ENCODE peak calls at places on chromosomes 5 and 9, in six cellular contexts. One of them, this sample, is unnamed.

GRCh38 chr5:172840077-172840777 is 6.2 kb downstream of the ERGIC1 start:
- DNase-seq in stomach: no peak
- DNase-seq in uterus: no peak
- DNase-seq in mucosa of descending colon: no peak
- DNase-seq in upper lobe of left lung: no peak
- DNase-seq in lung: no peak
- DNase-seq in this sample: no peak

GRCh38 chr9:22683393-22684075 is 236.9 kb downstream of the DMRTA1 start:
- DNase-seq in upper lobe of left lung: no peak
- DNase-seq in uterus: no peak
- DNase-seq in lung: no peak
- DNase-seq in mucosa of descending colon: no peak
- DNase-seq in stomach: no peak
- DNase-seq in this sample: no peak

GRCh38 chr5:170572453-170572852 is 68.6 kb downstream of the KCNIP1 start:
- DNase-seq in stomach: no peak
- DNase-seq in upper lobe of left lung: no peak
- DNase-seq in uterus: no peak
- DNase-seq in mucosa of descending colon: no peak
- DNase-seq in lung: no peak
- DNase-seq in this sample: no peak

GRCh38 chr5:3625626-3626025 is 30.0 kb downstream of the IRX1 start:
- DNase-seq in lung: no peak
- DNase-seq in stomach: no peak
- DNase-seq in uterus: no peak
- DNase-seq in mucosa of descending colon: no peak
- DNase-seq in upper lobe of left lung: no peak
- DNase-seq in this sample: no peak

GRCh38 chr9:129014611-129015010 is 13.5 kb downstream of the SH3GLB2 start:
- DNase-seq in stomach: no peak
- DNase-seq in lung: no peak
- DNase-seq in upper lobe of left lung: no peak
- DNase-seq in uterus: no peak
- DNase-seq in mucosa of descending colon: no peak
- DNase-seq in this sample: no peak

GRCh38 chr9:35688558-35689350 is 971 bp downstream of the TPM2 start:
- DNase-seq in lung: no peak
- DNase-seq in uterus: no peak
- DNase-seq in upper lobe of left lung: no peak
- DNase-seq in mucosa of descending colon: peak; percentile 35
- DNase-seq in stomach: no peak
- DNase-seq in this sample: no peak

GRCh38 chr5:112146323-112146848 is 272.7 kb downstream of the EPB41L4A start:
- DNase-seq in uterus: peak; percentile 41
- DNase-seq in lung: no peak
- DNase-seq in stomach: no peak
- DNase-seq in mucosa of descending colon: no peak
- DNase-seq in upper lobe of left lung: no peak
- DNase-seq in this sample: no peak

GRCh38 chr5:33074548-33074947 is 363.4 kb downstream of the NPR3 start:
- DNase-seq in uterus: no peak
- DNase-seq in upper lobe of left lung: no peak
- DNase-seq in mucosa of descending colon: no peak
- DNase-seq in stomach: no peak
- DNase-seq in lung: no peak
- DNase-seq in this sample: no peak

GRCh38 chr9:73149371-73150067 is 2.1 kb upstream of the ANXA1 start:
- DNase-seq in mucosa of descending colon: no peak
- DNase-seq in stomach: no peak
- DNase-seq in uterus: no peak
- DNase-seq in lung: no peak
- DNase-seq in upper lobe of left lung: no peak
- DNase-seq in this sample: no peak

GRCh38 chr5:138542120-138542955 is 698 bp downstream of the ETF1 start:
- DNase-seq in stomach: peak; percentile 27
- DNase-seq in lung: peak; percentile 32
- DNase-seq in uterus: no peak
- DNase-seq in mucosa of descending colon: no peak
- DNase-seq in upper lobe of left lung: peak; percentile 22
- DNase-seq in this sample: no peak

GRCh38 chr9:68560131-68560844 is 19.6 kb upstream of the TMEM252 start:
- DNase-seq in lung: peak; percentile 55
- DNase-seq in stomach: peak; percentile 37
- DNase-seq in mucosa of descending colon: peak; percentile 54
- DNase-seq in upper lobe of left lung: peak; percentile 78
- DNase-seq in uterus: peak; percentile 62
- DNase-seq in this sample: peak; percentile 57

GRCh38 chr5:165227515-165227914 is 1722.1 kb downstream of the MAT2B start:
- DNase-seq in upper lobe of left lung: no peak
- DNase-seq in mucosa of descending colon: no peak
- DNase-seq in lung: no peak
- DNase-seq in stomach: peak; percentile 26
- DNase-seq in uterus: no peak
- DNase-seq in this sample: no peak

GRCh38 chr5:113271015-113271414 is 163.8 kb downstream of the TSSK1B start:
- DNase-seq in uterus: no peak
- DNase-seq in lung: no peak
- DNase-seq in mucosa of descending colon: no peak
- DNase-seq in upper lobe of left lung: no peak
- DNase-seq in stomach: no peak
- DNase-seq in this sample: no peak

GRCh38 chr5:122311400-122311887 is 593 bp upstream of the SNCAIP start:
- DNase-seq in lung: no peak
- DNase-seq in mucosa of descending colon: no peak
- DNase-seq in upper lobe of left lung: no peak
- DNase-seq in stomach: no peak
- DNase-seq in uterus: peak; percentile 31
- DNase-seq in this sample: no peak

GRCh38 chr9:26746357-26747072 is 146.1 kb downstream of the CAAP1 start:
- DNase-seq in stomach: no peak
- DNase-seq in mucosa of descending colon: no peak
- DNase-seq in upper lobe of left lung: peak; percentile 21
- DNase-seq in uterus: no peak
- DNase-seq in lung: no peak
- DNase-seq in this sample: no peak

GRCh38 chr5:82234880-82235279 is 43.3 kb downstream of the RPS23 start:
- DNase-seq in uterus: no peak
- DNase-seq in stomach: no peak
- DNase-seq in lung: no peak
- DNase-seq in mucosa of descending colon: no peak
- DNase-seq in upper lobe of left lung: no peak
- DNase-seq in this sample: no peak

GRCh38 chr5:154375331-154376008 is 70.3 kb upstream of the SAP30L start:
- DNase-seq in uterus: no peak
- DNase-seq in stomach: no peak
- DNase-seq in upper lobe of left lung: no peak
- DNase-seq in lung: no peak
- DNase-seq in mucosa of descending colon: no peak
- DNase-seq in this sample: no peak

GRCh38 chr5:175340180-175340579 is 103.8 kb downstream of the DRD1 start:
- DNase-seq in lung: no peak
- DNase-seq in stomach: no peak
- DNase-seq in upper lobe of left lung: no peak
- DNase-seq in mucosa of descending colon: no peak
- DNase-seq in uterus: no peak
- DNase-seq in this sample: no peak

GRCh38 chr5:145906401-145906800 is 30.0 kb upstream of the SH3RF2 start:
- DNase-seq in uterus: no peak
- DNase-seq in lung: no peak
- DNase-seq in stomach: no peak
- DNase-seq in mucosa of descending colon: no peak
- DNase-seq in upper lobe of left lung: no peak
- DNase-seq in this sample: no peak

GRCh38 chr9:92647671-92648446 is 22.1 kb downstream of the IPPK start:
- DNase-seq in lung: no peak
- DNase-seq in mucosa of descending colon: no peak
- DNase-seq in upper lobe of left lung: no peak
- DNase-seq in stomach: peak; percentile 20
- DNase-seq in uterus: peak; percentile 9
- DNase-seq in this sample: no peak

GRCh38 chr5:172953776-172954189 is 5.4 kb upstream of the RPL26L1 start:
- DNase-seq in uterus: no peak
- DNase-seq in upper lobe of left lung: no peak
- DNase-seq in stomach: no peak
- DNase-seq in mucosa of descending colon: no peak
- DNase-seq in lung: no peak
- DNase-seq in this sample: no peak

GRCh38 chr5:149240354-149240998 is 31.2 kb upstream of the AFAP1L1 start:
- DNase-seq in upper lobe of left lung: peak; percentile 45
- DNase-seq in stomach: peak; percentile 39
- DNase-seq in uterus: peak; percentile 19
- DNase-seq in lung: peak; percentile 46
- DNase-seq in mucosa of descending colon: peak; percentile 83
- DNase-seq in this sample: peak; percentile 52

GRCh38 chr5:65832603-65833228 is 93.7 kb upstream of the ERBIN start:
- DNase-seq in lung: no peak
- DNase-seq in mucosa of descending colon: no peak
- DNase-seq in stomach: no peak
- DNase-seq in uterus: no peak
- DNase-seq in upper lobe of left lung: no peak
- DNase-seq in this sample: no peak

DNA sequence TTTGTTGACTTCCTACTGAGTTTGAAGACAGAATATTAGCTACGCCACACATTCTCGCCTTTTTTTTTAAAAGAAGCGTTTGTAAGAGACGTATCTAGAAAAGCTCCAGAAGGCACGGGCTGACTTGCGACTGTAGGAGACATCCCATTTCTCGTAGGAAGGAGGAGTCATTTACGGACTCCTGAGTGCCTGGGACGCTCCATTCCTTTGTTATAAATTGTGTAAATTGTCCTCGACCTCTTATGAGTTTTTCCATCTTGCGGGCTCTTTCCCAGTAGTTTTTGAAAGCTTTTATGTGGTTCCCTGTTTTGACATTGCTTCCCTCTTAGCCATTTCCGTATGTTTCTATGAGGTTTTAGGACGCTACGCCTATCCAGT is 1.0 kb downstream of the RABL6 start:
- DNase-seq in upper lobe of left lung: no peak
- DNase-seq in stomach: no peak
- DNase-seq in lung: no peak
- DNase-seq in uterus: no peak
- DNase-seq in mucosa of descending colon: no peak
- DNase-seq in this sample: no peak
- H3K4me1 ChIP-seq in upper lobe of left lung: peaks cover 58% of the 10 kb centered on the region
- H3K4me1 ChIP-seq in stomach: peaks cover 61% of the 10 kb centered on the region
- H3K4me1 ChIP-seq in lung: peaks cover 4% of the 10 kb centered on the region
- H3K4me1 ChIP-seq in uterus: peaks cover 15% of the 10 kb centered on the region
- H3K4me1 ChIP-seq in mucosa of descending colon: peaks cover 30% of the 10 kb centered on the region
- H3K4me1 ChIP-seq in this sample: peaks cover 20% of the 10 kb centered on the region

DNA sequence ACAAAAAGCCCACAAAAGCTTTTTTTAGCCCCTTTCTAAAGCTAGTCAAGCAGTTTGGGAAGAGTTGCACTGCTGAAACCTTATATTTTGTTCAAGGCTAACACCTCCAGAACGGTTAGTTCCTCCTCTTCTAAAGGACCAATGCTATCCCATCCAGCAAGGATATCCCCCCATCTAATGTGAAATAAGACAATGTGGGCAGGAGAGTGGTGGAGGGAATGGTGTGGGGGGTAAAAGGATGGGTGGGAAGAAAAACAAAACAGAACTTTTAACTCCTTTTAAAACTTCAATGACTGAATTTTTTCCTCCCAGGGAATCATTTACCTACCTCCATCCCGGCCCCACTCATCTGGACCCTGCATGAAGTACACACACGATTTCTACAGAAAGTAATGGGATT is 21.2 kb downstream of the PTCH1 start:
- DNase-seq in mucosa of descending colon: no peak
- DNase-seq in lung: no peak
- DNase-seq in uterus: no peak
- DNase-seq in stomach: no peak
- DNase-seq in upper lobe of left lung: no peak
- DNase-seq in this sample: no peak
- H3K4me3 ChIP-seq in mucosa of descending colon: no peak overlapping the region
- H3K4me3 ChIP-seq in lung: no peak overlapping the region
- H3K4me3 ChIP-seq in uterus: no peak overlapping the region
- H3K4me3 ChIP-seq in stomach: no peak overlapping the region
- H3K4me3 ChIP-seq in upper lobe of left lung: no peak overlapping the region
- H3K4me3 ChIP-seq in this sample: peak overlapping the region; percentile 67

DNA sequence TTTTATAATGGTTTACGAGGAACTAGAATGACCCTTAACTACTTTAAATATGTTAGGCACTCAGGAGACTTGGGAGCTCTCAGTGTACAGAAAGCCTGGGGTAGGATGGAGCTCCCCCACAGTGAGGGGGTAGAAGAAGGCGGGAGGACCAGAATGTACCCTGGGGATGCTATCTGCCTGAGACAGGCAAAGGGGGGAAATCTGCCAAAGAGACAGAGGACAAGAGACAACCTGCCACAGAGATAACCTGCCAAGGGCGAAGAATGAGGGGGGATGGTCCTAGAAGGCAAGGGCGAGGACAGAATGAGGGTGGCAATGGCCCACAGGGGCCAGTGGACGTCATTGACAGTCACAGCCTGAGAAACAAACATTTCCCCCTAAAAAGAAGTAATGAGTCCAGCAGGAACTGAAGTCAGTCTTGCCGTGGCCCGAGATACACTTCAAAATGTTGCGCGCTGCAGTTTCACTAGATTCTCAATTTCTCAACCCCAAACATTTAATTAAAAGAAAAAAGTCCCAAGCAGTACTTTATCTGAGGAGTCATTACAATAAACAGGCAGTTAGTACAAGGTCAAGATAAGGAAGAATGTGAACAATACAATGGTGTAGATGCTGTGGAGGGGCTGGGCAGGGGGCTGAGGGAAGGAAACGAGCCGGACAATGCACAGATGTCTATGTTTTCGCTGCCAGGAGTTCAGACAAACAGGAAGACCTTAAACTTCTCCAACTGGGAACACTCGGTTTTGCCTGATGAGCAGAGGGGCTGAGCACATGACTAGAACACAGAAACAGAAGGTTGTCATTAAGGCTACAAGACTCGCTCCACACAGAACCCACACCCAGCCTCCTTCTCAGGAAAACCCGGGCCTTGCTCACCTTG is 125.0 kb downstream of the LHFPL2 start:
- DNase-seq in lung: no peak
- DNase-seq in uterus: no peak
- DNase-seq in upper lobe of left lung: no peak
- DNase-seq in mucosa of descending colon: no peak
- DNase-seq in stomach: no peak
- DNase-seq in this sample: no peak
- H3K4me1 ChIP-seq in lung: peaks cover 14% of the 10 kb centered on the region
- H3K4me1 ChIP-seq in uterus: no peaks in the 10 kb centered on the region
- H3K4me1 ChIP-seq in upper lobe of left lung: peaks cover 61% of the 10 kb centered on the region
- H3K4me1 ChIP-seq in mucosa of descending colon: peaks cover 6% of the 10 kb centered on the region
- H3K4me1 ChIP-seq in stomach: peaks cover 40% of the 10 kb centered on the region
- H3K4me1 ChIP-seq in this sample: no peaks in the 10 kb centered on the region

DNA sequence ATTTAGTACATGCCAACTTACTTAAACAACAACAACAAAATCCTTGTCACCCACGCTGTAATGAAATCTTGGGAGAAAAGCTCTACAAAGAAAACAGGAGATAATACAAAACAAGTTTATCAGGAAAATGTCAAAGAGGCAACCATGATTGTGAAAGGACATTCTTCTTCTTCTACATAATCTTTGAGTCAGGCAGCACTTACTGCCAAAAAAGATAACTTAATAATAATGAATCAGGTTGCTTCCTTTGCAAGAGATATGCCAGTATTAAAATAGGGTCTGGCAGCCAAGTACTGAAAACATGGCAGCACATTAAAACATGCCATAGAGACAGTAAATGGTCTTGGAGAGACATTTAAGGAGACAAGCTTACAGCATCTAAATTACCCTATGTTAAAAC is 1573.4 kb downstream of the EFNA5 start:
- DNase-seq in stomach: no peak
- DNase-seq in upper lobe of left lung: no peak
- DNase-seq in lung: no peak
- DNase-seq in mucosa of descending colon: no peak
- DNase-seq in uterus: no peak
- DNase-seq in this sample: no peak
- H3K4me3 ChIP-seq in stomach: no peak overlapping the region
- H3K4me3 ChIP-seq in upper lobe of left lung: no peak overlapping the region
- H3K4me3 ChIP-seq in lung: no peak overlapping the region
- H3K4me3 ChIP-seq in mucosa of descending colon: no peak overlapping the region
- H3K4me3 ChIP-seq in uterus: no peak overlapping the region
- H3K4me3 ChIP-seq in this sample: no peak overlapping the region

This sample was measured in naive thymus-derived CD4-positive, alpha-beta T cell.